ENCODE peak calls at places on chromosomes 11 and 22, in ten cellular contexts. One of them, this sample, is unnamed.

GRCh38 chr11:66327171-66328035 is 8.8 kb downstream of the RIN1 start:
- DNase-seq in HEK293T: no peak
- DNase-seq in activated T-cell treated with anti-CD3 and anti-CD28 coated beads, Interleukin-2, amount 50 U/mL, for 24 hours: no peak
- DNase-seq in NCI-H2029: no peak
- DNase-seq in activated CD4-positive, alpha-beta T cell treated with anti-CD3 and anti-CD28 coated beads, Interleukin-2, amount 10 ng/mL, durations not matched to agents 7 days and 5 days: no peak
- DNase-seq in foreskin fibroblast: peak; percentile 72
- DNase-seq in endothelial cell: no peak
- DNase-seq in NCI-H2081 treated with DMSO at 0.1 percent for 48 hours: no peak
- DNase-seq in DMS153: no peak
- DNase-seq in NCI-H1105 treated with DMSO at 0.1 percent for 48 hours: no peak
- DNase-seq in this sample: no peak

GRCh38 chr11:92886243-92886905 is 83.1 kb upstream of the MTNR1B start:
- DNase-seq in HEK293T: peak; percentile 82
- DNase-seq in activated T-cell treated with anti-CD3 and anti-CD28 coated beads, Interleukin-2, amount 50 U/mL, for 24 hours: no peak
- DNase-seq in NCI-H2029: peak; percentile 79
- DNase-seq in activated CD4-positive, alpha-beta T cell treated with anti-CD3 and anti-CD28 coated beads, Interleukin-2, amount 10 ng/mL, durations not matched to agents 7 days and 5 days: peak; percentile 18
- DNase-seq in foreskin fibroblast: peak; percentile 4
- DNase-seq in endothelial cell: peak; percentile 74
- DNase-seq in NCI-H2081 treated with DMSO at 0.1 percent for 48 hours: no peak
- DNase-seq in DMS153: peak; percentile 74
- DNase-seq in NCI-H1105 treated with DMSO at 0.1 percent for 48 hours: peak; percentile 83
- DNase-seq in this sample: no peak

GRCh38 chr22:44449061-44449682 is 48.9 kb downstream of the RTL6 start:
- DNase-seq in HEK293T: no peak
- DNase-seq in activated T-cell treated with anti-CD3 and anti-CD28 coated beads, Interleukin-2, amount 50 U/mL, for 24 hours: peak; percentile 23
- DNase-seq in NCI-H2029: no peak
- DNase-seq in activated CD4-positive, alpha-beta T cell treated with anti-CD3 and anti-CD28 coated beads, Interleukin-2, amount 10 ng/mL, durations not matched to agents 7 days and 5 days: no peak
- DNase-seq in foreskin fibroblast: peak; percentile 26
- DNase-seq in endothelial cell: no peak
- DNase-seq in NCI-H2081 treated with DMSO at 0.1 percent for 48 hours: no peak
- DNase-seq in DMS153: no peak
- DNase-seq in NCI-H1105 treated with DMSO at 0.1 percent for 48 hours: no peak
- DNase-seq in this sample: no peak

GRCh38 chr11:64250875-64251721 is at the start of gene PLCB3:
- DNase-seq in HEK293T: peak; percentile 83
- DNase-seq in activated T-cell treated with anti-CD3 and anti-CD28 coated beads, Interleukin-2, amount 50 U/mL, for 24 hours: peak; percentile 89
- DNase-seq in NCI-H2029: no peak
- DNase-seq in activated CD4-positive, alpha-beta T cell treated with anti-CD3 and anti-CD28 coated beads, Interleukin-2, amount 10 ng/mL, durations not matched to agents 7 days and 5 days: peak; percentile 62
- DNase-seq in foreskin fibroblast: no peak
- DNase-seq in endothelial cell: peak; percentile 82
- DNase-seq in NCI-H2081 treated with DMSO at 0.1 percent for 48 hours: no peak
- DNase-seq in DMS153: no peak
- DNase-seq in NCI-H1105 treated with DMSO at 0.1 percent for 48 hours: peak; percentile 42
- DNase-seq in this sample: peak; percentile 67

GRCh38 chr11:33722579-33723234 is 13.5 kb downstream of the CD59 start:
- DNase-seq in HEK293T: no peak
- DNase-seq in activated T-cell treated with anti-CD3 and anti-CD28 coated beads, Interleukin-2, amount 50 U/mL, for 24 hours: peak; percentile 61
- DNase-seq in NCI-H2029: no peak
- DNase-seq in activated CD4-positive, alpha-beta T cell treated with anti-CD3 and anti-CD28 coated beads, Interleukin-2, amount 10 ng/mL, durations not matched to agents 7 days and 5 days: no peak
- DNase-seq in foreskin fibroblast: peak; percentile 77
- DNase-seq in endothelial cell: no peak
- DNase-seq in NCI-H2081 treated with DMSO at 0.1 percent for 48 hours: no peak
- DNase-seq in DMS153: no peak
- DNase-seq in NCI-H1105 treated with DMSO at 0.1 percent for 48 hours: no peak
- DNase-seq in this sample: no peak

GRCh38 chr11:38543311-38543710 is 1945.3 kb upstream of the RAG2 start:
- DNase-seq in HEK293T: no peak
- DNase-seq in activated T-cell treated with anti-CD3 and anti-CD28 coated beads, Interleukin-2, amount 50 U/mL, for 24 hours: no peak
- DNase-seq in NCI-H2029: no peak
- DNase-seq in activated CD4-positive, alpha-beta T cell treated with anti-CD3 and anti-CD28 coated beads, Interleukin-2, amount 10 ng/mL, durations not matched to agents 7 days and 5 days: no peak
- DNase-seq in foreskin fibroblast: peak; percentile 25
- DNase-seq in endothelial cell: no peak
- DNase-seq in NCI-H2081 treated with DMSO at 0.1 percent for 48 hours: no peak
- DNase-seq in DMS153: no peak
- DNase-seq in NCI-H1105 treated with DMSO at 0.1 percent for 48 hours: no peak
- DNase-seq in this sample: no peak

GRCh38 chr22:36226189-36226588 is 13.1 kb downstream of the APOL2 start:
- DNase-seq in HEK293T: no peak
- DNase-seq in activated T-cell treated with anti-CD3 and anti-CD28 coated beads, Interleukin-2, amount 50 U/mL, for 24 hours: no peak
- DNase-seq in NCI-H2029: no peak
- DNase-seq in activated CD4-positive, alpha-beta T cell treated with anti-CD3 and anti-CD28 coated beads, Interleukin-2, amount 10 ng/mL, durations not matched to agents 7 days and 5 days: no peak
- DNase-seq in foreskin fibroblast: no peak
- DNase-seq in endothelial cell: no peak
- DNase-seq in NCI-H2081 treated with DMSO at 0.1 percent for 48 hours: no peak
- DNase-seq in DMS153: no peak
- DNase-seq in NCI-H1105 treated with DMSO at 0.1 percent for 48 hours: no peak
- DNase-seq in this sample: no peak

GRCh38 chr11:123143476-123143875 is 51.6 kb downstream of the CLMP start:
- DNase-seq in HEK293T: no peak
- DNase-seq in activated T-cell treated with anti-CD3 and anti-CD28 coated beads, Interleukin-2, amount 50 U/mL, for 24 hours: no peak
- DNase-seq in NCI-H2029: no peak
- DNase-seq in activated CD4-positive, alpha-beta T cell treated with anti-CD3 and anti-CD28 coated beads, Interleukin-2, amount 10 ng/mL, durations not matched to agents 7 days and 5 days: no peak
- DNase-seq in foreskin fibroblast: no peak
- DNase-seq in endothelial cell: no peak
- DNase-seq in NCI-H2081 treated with DMSO at 0.1 percent for 48 hours: no peak
- DNase-seq in DMS153: no peak
- DNase-seq in NCI-H1105 treated with DMSO at 0.1 percent for 48 hours: no peak
- DNase-seq in this sample: no peak

GRCh38 chr11:62236187-62236586 is 5.9 kb upstream of the SCGB1D2 start:
- DNase-seq in HEK293T: no peak
- DNase-seq in activated T-cell treated with anti-CD3 and anti-CD28 coated beads, Interleukin-2, amount 50 U/mL, for 24 hours: no peak
- DNase-seq in NCI-H2029: no peak
- DNase-seq in activated CD4-positive, alpha-beta T cell treated with anti-CD3 and anti-CD28 coated beads, Interleukin-2, amount 10 ng/mL, durations not matched to agents 7 days and 5 days: no peak
- DNase-seq in foreskin fibroblast: no peak
- DNase-seq in endothelial cell: no peak
- DNase-seq in NCI-H2081 treated with DMSO at 0.1 percent for 48 hours: no peak
- DNase-seq in DMS153: no peak
- DNase-seq in NCI-H1105 treated with DMSO at 0.1 percent for 48 hours: no peak
- DNase-seq in this sample: no peak

GRCh38 chr22:44802071-44802700 is 49.8 kb downstream of the ARHGAP8 start:
- DNase-seq in HEK293T: no peak
- DNase-seq in activated T-cell treated with anti-CD3 and anti-CD28 coated beads, Interleukin-2, amount 50 U/mL, for 24 hours: no peak
- DNase-seq in NCI-H2029: no peak
- DNase-seq in activated CD4-positive, alpha-beta T cell treated with anti-CD3 and anti-CD28 coated beads, Interleukin-2, amount 10 ng/mL, durations not matched to agents 7 days and 5 days: no peak
- DNase-seq in foreskin fibroblast: no peak
- DNase-seq in endothelial cell: no peak
- DNase-seq in NCI-H2081 treated with DMSO at 0.1 percent for 48 hours: no peak
- DNase-seq in DMS153: no peak
- DNase-seq in NCI-H1105 treated with DMSO at 0.1 percent for 48 hours: no peak
- DNase-seq in this sample: no peak

GRCh38 chr11:117570701-117571100 is 226.3 kb downstream of the DSCAML1 start:
- DNase-seq in HEK293T: no peak
- DNase-seq in activated T-cell treated with anti-CD3 and anti-CD28 coated beads, Interleukin-2, amount 50 U/mL, for 24 hours: no peak
- DNase-seq in NCI-H2029: no peak
- DNase-seq in activated CD4-positive, alpha-beta T cell treated with anti-CD3 and anti-CD28 coated beads, Interleukin-2, amount 10 ng/mL, durations not matched to agents 7 days and 5 days: no peak
- DNase-seq in foreskin fibroblast: no peak
- DNase-seq in endothelial cell: no peak
- DNase-seq in NCI-H2081 treated with DMSO at 0.1 percent for 48 hours: no peak
- DNase-seq in DMS153: peak; percentile 7
- DNase-seq in NCI-H1105 treated with DMSO at 0.1 percent for 48 hours: peak; percentile 16
- DNase-seq in this sample: no peak

GRCh38 chr11:75346912-75347647 is 4.4 kb downstream of the ARRB1 start:
- DNase-seq in HEK293T: no peak
- DNase-seq in activated T-cell treated with anti-CD3 and anti-CD28 coated beads, Interleukin-2, amount 50 U/mL, for 24 hours: no peak
- DNase-seq in NCI-H2029: no peak
- DNase-seq in activated CD4-positive, alpha-beta T cell treated with anti-CD3 and anti-CD28 coated beads, Interleukin-2, amount 10 ng/mL, durations not matched to agents 7 days and 5 days: no peak
- DNase-seq in foreskin fibroblast: peak; percentile 58
- DNase-seq in endothelial cell: no peak
- DNase-seq in NCI-H2081 treated with DMSO at 0.1 percent for 48 hours: no peak
- DNase-seq in DMS153: no peak
- DNase-seq in NCI-H1105 treated with DMSO at 0.1 percent for 48 hours: no peak
- DNase-seq in this sample: no peak

GRCh38 chr22:45686842-45687241 is 15.2 kb downstream of the ATXN10 start:
- DNase-seq in HEK293T: no peak
- DNase-seq in activated T-cell treated with anti-CD3 and anti-CD28 coated beads, Interleukin-2, amount 50 U/mL, for 24 hours: no peak
- DNase-seq in NCI-H2029: no peak
- DNase-seq in activated CD4-positive, alpha-beta T cell treated with anti-CD3 and anti-CD28 coated beads, Interleukin-2, amount 10 ng/mL, durations not matched to agents 7 days and 5 days: no peak
- DNase-seq in foreskin fibroblast: no peak
- DNase-seq in endothelial cell: no peak
- DNase-seq in NCI-H2081 treated with DMSO at 0.1 percent for 48 hours: no peak
- DNase-seq in DMS153: no peak
- DNase-seq in NCI-H1105 treated with DMSO at 0.1 percent for 48 hours: no peak
- DNase-seq in this sample: no peak

GRCh38 chr11:11916981-11917399 is 75.2 kb downstream of the USP47 start:
- DNase-seq in HEK293T: no peak
- DNase-seq in activated T-cell treated with anti-CD3 and anti-CD28 coated beads, Interleukin-2, amount 50 U/mL, for 24 hours: no peak
- DNase-seq in NCI-H2029: no peak
- DNase-seq in activated CD4-positive, alpha-beta T cell treated with anti-CD3 and anti-CD28 coated beads, Interleukin-2, amount 10 ng/mL, durations not matched to agents 7 days and 5 days: no peak
- DNase-seq in foreskin fibroblast: peak; percentile 74
- DNase-seq in endothelial cell: no peak
- DNase-seq in NCI-H2081 treated with DMSO at 0.1 percent for 48 hours: no peak
- DNase-seq in DMS153: no peak
- DNase-seq in NCI-H1105 treated with DMSO at 0.1 percent for 48 hours: no peak
- DNase-seq in this sample: no peak

GRCh38 chr22:46933040-46933439 is 170.6 kb downstream of the TBC1D22A start:
- DNase-seq in HEK293T: no peak
- DNase-seq in activated T-cell treated with anti-CD3 and anti-CD28 coated beads, Interleukin-2, amount 50 U/mL, for 24 hours: no peak
- DNase-seq in NCI-H2029: no peak
- DNase-seq in activated CD4-positive, alpha-beta T cell treated with anti-CD3 and anti-CD28 coated beads, Interleukin-2, amount 10 ng/mL, durations not matched to agents 7 days and 5 days: no peak
- DNase-seq in foreskin fibroblast: no peak
- DNase-seq in endothelial cell: no peak
- DNase-seq in NCI-H2081 treated with DMSO at 0.1 percent for 48 hours: no peak
- DNase-seq in DMS153: no peak
- DNase-seq in NCI-H1105 treated with DMSO at 0.1 percent for 48 hours: no peak
- DNase-seq in this sample: no peak

GRCh38 chr11:102457056-102457677 is 4.6 kb upstream of the TMEM123 start:
- DNase-seq in HEK293T: no peak
- DNase-seq in activated T-cell treated with anti-CD3 and anti-CD28 coated beads, Interleukin-2, amount 50 U/mL, for 24 hours: no peak
- DNase-seq in NCI-H2029: no peak
- DNase-seq in activated CD4-positive, alpha-beta T cell treated with anti-CD3 and anti-CD28 coated beads, Interleukin-2, amount 10 ng/mL, durations not matched to agents 7 days and 5 days: no peak
- DNase-seq in foreskin fibroblast: no peak
- DNase-seq in endothelial cell: no peak
- DNase-seq in NCI-H2081 treated with DMSO at 0.1 percent for 48 hours: no peak
- DNase-seq in DMS153: no peak
- DNase-seq in NCI-H1105 treated with DMSO at 0.1 percent for 48 hours: no peak
- DNase-seq in this sample: no peak

GRCh38 chr22:25644122-25644521 is 79.6 kb downstream of the GRK3 start:
- DNase-seq in HEK293T: no peak
- DNase-seq in activated T-cell treated with anti-CD3 and anti-CD28 coated beads, Interleukin-2, amount 50 U/mL, for 24 hours: no peak
- DNase-seq in NCI-H2029: no peak
- DNase-seq in activated CD4-positive, alpha-beta T cell treated with anti-CD3 and anti-CD28 coated beads, Interleukin-2, amount 10 ng/mL, durations not matched to agents 7 days and 5 days: no peak
- DNase-seq in foreskin fibroblast: no peak
- DNase-seq in endothelial cell: no peak
- DNase-seq in NCI-H2081 treated with DMSO at 0.1 percent for 48 hours: no peak
- DNase-seq in DMS153: no peak
- DNase-seq in NCI-H1105 treated with DMSO at 0.1 percent for 48 hours: no peak
- DNase-seq in this sample: no peak

GRCh38 chr11:36333897-36334296 is 37.8 kb downstream of the PRR5L start:
- DNase-seq in HEK293T: peak; percentile 58
- DNase-seq in activated T-cell treated with anti-CD3 and anti-CD28 coated beads, Interleukin-2, amount 50 U/mL, for 24 hours: no peak
- DNase-seq in NCI-H2029: peak; percentile 18
- DNase-seq in activated CD4-positive, alpha-beta T cell treated with anti-CD3 and anti-CD28 coated beads, Interleukin-2, amount 10 ng/mL, durations not matched to agents 7 days and 5 days: no peak
- DNase-seq in foreskin fibroblast: no peak
- DNase-seq in endothelial cell: no peak
- DNase-seq in NCI-H2081 treated with DMSO at 0.1 percent for 48 hours: no peak
- DNase-seq in DMS153: no peak
- DNase-seq in NCI-H1105 treated with DMSO at 0.1 percent for 48 hours: peak; percentile 9
- DNase-seq in this sample: no peak

GRCh38 chr11:66969584-66970205 is 5.4 kb upstream of the C11orf86 start:
- DNase-seq in HEK293T: no peak
- DNase-seq in activated T-cell treated with anti-CD3 and anti-CD28 coated beads, Interleukin-2, amount 50 U/mL, for 24 hours: no peak
- DNase-seq in NCI-H2029: no peak
- DNase-seq in activated CD4-positive, alpha-beta T cell treated with anti-CD3 and anti-CD28 coated beads, Interleukin-2, amount 10 ng/mL, durations not matched to agents 7 days and 5 days: no peak
- DNase-seq in foreskin fibroblast: peak; percentile 84
- DNase-seq in endothelial cell: no peak
- DNase-seq in NCI-H2081 treated with DMSO at 0.1 percent for 48 hours: no peak
- DNase-seq in DMS153: no peak
- DNase-seq in NCI-H1105 treated with DMSO at 0.1 percent for 48 hours: no peak
- DNase-seq in this sample: no peak

GRCh38 chr11:4809246-4809645 is 5.1 kb upstream of the OR52R1 start:
- DNase-seq in HEK293T: no peak
- DNase-seq in activated T-cell treated with anti-CD3 and anti-CD28 coated beads, Interleukin-2, amount 50 U/mL, for 24 hours: no peak
- DNase-seq in NCI-H2029: no peak
- DNase-seq in activated CD4-positive, alpha-beta T cell treated with anti-CD3 and anti-CD28 coated beads, Interleukin-2, amount 10 ng/mL, durations not matched to agents 7 days and 5 days: no peak
- DNase-seq in foreskin fibroblast: no peak
- DNase-seq in endothelial cell: no peak
- DNase-seq in NCI-H2081 treated with DMSO at 0.1 percent for 48 hours: no peak
- DNase-seq in DMS153: no peak
- DNase-seq in NCI-H1105 treated with DMSO at 0.1 percent for 48 hours: no peak
- DNase-seq in this sample: no peak

GRCh38 chr11:3609416-3610265 is 32.2 kb downstream of the ART5 start:
- DNase-seq in HEK293T: peak; percentile 62
- DNase-seq in activated T-cell treated with anti-CD3 and anti-CD28 coated beads, Interleukin-2, amount 50 U/mL, for 24 hours: no peak
- DNase-seq in NCI-H2029: no peak
- DNase-seq in activated CD4-positive, alpha-beta T cell treated with anti-CD3 and anti-CD28 coated beads, Interleukin-2, amount 10 ng/mL, durations not matched to agents 7 days and 5 days: peak; percentile 44
- DNase-seq in foreskin fibroblast: peak; percentile 34
- DNase-seq in endothelial cell: peak; percentile 50
- DNase-seq in NCI-H2081 treated with DMSO at 0.1 percent for 48 hours: no peak
- DNase-seq in DMS153: no peak
- DNase-seq in NCI-H1105 treated with DMSO at 0.1 percent for 48 hours: peak; percentile 9
- DNase-seq in this sample: no peak

GRCh38 chr11:77115956-77116355 is 12.1 kb upstream of the MYO7A start:
- DNase-seq in HEK293T: no peak
- DNase-seq in activated T-cell treated with anti-CD3 and anti-CD28 coated beads, Interleukin-2, amount 50 U/mL, for 24 hours: no peak
- DNase-seq in NCI-H2029: no peak
- DNase-seq in activated CD4-positive, alpha-beta T cell treated with anti-CD3 and anti-CD28 coated beads, Interleukin-2, amount 10 ng/mL, durations not matched to agents 7 days and 5 days: no peak
- DNase-seq in foreskin fibroblast: no peak
- DNase-seq in endothelial cell: no peak
- DNase-seq in NCI-H2081 treated with DMSO at 0.1 percent for 48 hours: no peak
- DNase-seq in DMS153: no peak
- DNase-seq in NCI-H1105 treated with DMSO at 0.1 percent for 48 hours: no peak
- DNase-seq in this sample: no peak

GRCh38 chr11:94219771-94220170 is 84.6 kb upstream of the IZUMO1R start:
- DNase-seq in HEK293T: no peak
- DNase-seq in activated T-cell treated with anti-CD3 and anti-CD28 coated beads, Interleukin-2, amount 50 U/mL, for 24 hours: no peak
- DNase-seq in NCI-H2029: no peak
- DNase-seq in activated CD4-positive, alpha-beta T cell treated with anti-CD3 and anti-CD28 coated beads, Interleukin-2, amount 10 ng/mL, durations not matched to agents 7 days and 5 days: no peak
- DNase-seq in foreskin fibroblast: no peak
- DNase-seq in endothelial cell: no peak
- DNase-seq in NCI-H2081 treated with DMSO at 0.1 percent for 48 hours: no peak
- DNase-seq in DMS153: no peak
- DNase-seq in NCI-H1105 treated with DMSO at 0.1 percent for 48 hours: no peak
- DNase-seq in this sample: no peak

GRCh38 chr11:19715373-19715772 is 2.7 kb downstream of the NAV2 start:
- DNase-seq in HEK293T: no peak
- DNase-seq in activated T-cell treated with anti-CD3 and anti-CD28 coated beads, Interleukin-2, amount 50 U/mL, for 24 hours: no peak
- DNase-seq in NCI-H2029: no peak
- DNase-seq in activated CD4-positive, alpha-beta T cell treated with anti-CD3 and anti-CD28 coated beads, Interleukin-2, amount 10 ng/mL, durations not matched to agents 7 days and 5 days: no peak
- DNase-seq in foreskin fibroblast: peak; percentile 98
- DNase-seq in endothelial cell: no peak
- DNase-seq in NCI-H2081 treated with DMSO at 0.1 percent for 48 hours: no peak
- DNase-seq in DMS153: no peak
- DNase-seq in NCI-H1105 treated with DMSO at 0.1 percent for 48 hours: no peak
- DNase-seq in this sample: no peak

GRCh38 chr11:62444271-62444833 is 25.5 kb downstream of the SCGB1A1 start:
- DNase-seq in HEK293T: no peak
- DNase-seq in activated T-cell treated with anti-CD3 and anti-CD28 coated beads, Interleukin-2, amount 50 U/mL, for 24 hours: peak; percentile 63
- DNase-seq in NCI-H2029: peak; percentile 45
- DNase-seq in activated CD4-positive, alpha-beta T cell treated with anti-CD3 and anti-CD28 coated beads, Interleukin-2, amount 10 ng/mL, durations not matched to agents 7 days and 5 days: peak; percentile 29
- DNase-seq in foreskin fibroblast: peak; percentile 68
- DNase-seq in endothelial cell: no peak
- DNase-seq in NCI-H2081 treated with DMSO at 0.1 percent for 48 hours: peak; percentile 23
- DNase-seq in DMS153: peak; percentile 18
- DNase-seq in NCI-H1105 treated with DMSO at 0.1 percent for 48 hours: peak; percentile 48
- DNase-seq in this sample: no peak

GRCh38 chr11:32427935-32428664 is 7.2 kb downstream of the WT1 start:
- DNase-seq in HEK293T: no peak
- DNase-seq in activated T-cell treated with anti-CD3 and anti-CD28 coated beads, Interleukin-2, amount 50 U/mL, for 24 hours: no peak
- DNase-seq in NCI-H2029: no peak
- DNase-seq in activated CD4-positive, alpha-beta T cell treated with anti-CD3 and anti-CD28 coated beads, Interleukin-2, amount 10 ng/mL, durations not matched to agents 7 days and 5 days: no peak
- DNase-seq in foreskin fibroblast: no peak
- DNase-seq in endothelial cell: peak; percentile 7
- DNase-seq in NCI-H2081 treated with DMSO at 0.1 percent for 48 hours: no peak
- DNase-seq in DMS153: no peak
- DNase-seq in NCI-H1105 treated with DMSO at 0.1 percent for 48 hours: no peak
- DNase-seq in this sample: no peak

GRCh38 chr11:77144854-77145428 is 16.9 kb downstream of the MYO7A start:
- DNase-seq in HEK293T: no peak
- DNase-seq in activated T-cell treated with anti-CD3 and anti-CD28 coated beads, Interleukin-2, amount 50 U/mL, for 24 hours: no peak
- DNase-seq in NCI-H2029: no peak
- DNase-seq in activated CD4-positive, alpha-beta T cell treated with anti-CD3 and anti-CD28 coated beads, Interleukin-2, amount 10 ng/mL, durations not matched to agents 7 days and 5 days: no peak
- DNase-seq in foreskin fibroblast: no peak
- DNase-seq in endothelial cell: no peak
- DNase-seq in NCI-H2081 treated with DMSO at 0.1 percent for 48 hours: no peak
- DNase-seq in DMS153: no peak
- DNase-seq in NCI-H1105 treated with DMSO at 0.1 percent for 48 hours: no peak
- DNase-seq in this sample: no peak

GRCh38 chr11:27282141-27282590 is 80.8 kb downstream of the CCDC34 start:
- DNase-seq in HEK293T: no peak
- DNase-seq in activated T-cell treated with anti-CD3 and anti-CD28 coated beads, Interleukin-2, amount 50 U/mL, for 24 hours: no peak
- DNase-seq in NCI-H2029: no peak
- DNase-seq in activated CD4-positive, alpha-beta T cell treated with anti-CD3 and anti-CD28 coated beads, Interleukin-2, amount 10 ng/mL, durations not matched to agents 7 days and 5 days: no peak
- DNase-seq in foreskin fibroblast: peak; percentile 90
- DNase-seq in endothelial cell: no peak
- DNase-seq in NCI-H2081 treated with DMSO at 0.1 percent for 48 hours: no peak
- DNase-seq in DMS153: no peak
- DNase-seq in NCI-H1105 treated with DMSO at 0.1 percent for 48 hours: no peak
- DNase-seq in this sample: no peak